ENCODE peak calls at places on chromosomes 13 and 19, in seven cellular contexts. I is fibroblast of lung, B is heart right ventricle, H is aorta, Q is HCT116, O is WERI-Rb-1, G is colonic mucosa. L is an unnamed sample.

GRCh38 chr19:7293795-7294570 is at the start of gene INSR:
- DNase-seq in I (peak; percentile 91), B (peak; percentile 90), H (peak; percentile 95), Q (peak; percentile 75), O (peak; percentile 89), G (peak; percentile 93), L (peak; percentile 89)

GRCh38 chr13:98405690-98406344 is 171.1 kb downstream of the STK24 start:
- DNase-seq in I (no peak), B (no peak), H (no peak), Q (no peak), O (no peak), G (no peak), L (no peak)

GRCh38 chr13:73065665-73066350 is 7.0 kb downstream of the KLF5 start:
- DNase-seq in I (no peak), B (no peak), H (no peak), Q (no peak), O (no peak), G (peak; percentile 66), L (no peak)

GRCh38 chr19:6378036-6378435 is 2.3 kb upstream of the PSPN start:
- DNase-seq in I (no peak), B (no peak), H (no peak), Q (no peak), O (no peak), G (no peak), L (no peak)

GRCh38 chr19:46408611-46409039 is 4.7 kb downstream of the CCDC8 start:
- DNase-seq in I (peak; percentile 85), B (peak; percentile 42), H (peak; percentile 90), Q (no peak), O (peak; percentile 54), G (peak; percentile 57), L (no peak)

GRCh38 chr19:8580710-8581281 is 3.6 kb upstream of the MYO1F start:
- DNase-seq in I (peak; percentile 73), B (peak; percentile 82), H (peak; percentile 93), Q (peak; percentile 56), O (peak; percentile 74), G (peak; percentile 85), L (peak; percentile 88)

GRCh38 chr13:64332048-64332447 is 2898.1 kb downstream of the PCDH9 start:
- DNase-seq in I (no peak), B (no peak), H (no peak), Q (no peak), O (no peak), G (no peak), L (peak; percentile 86)

GRCh38 chr19:7346488-7346971 is 2.2 kb upstream of the ARHGEF18 start:
- DNase-seq in I (no peak), B (no peak), H (no peak), Q (no peak), O (no peak), G (no peak), L (no peak)

GRCh38 chr13:92463134-92463533 is 763.5 kb upstream of the GPC6 start:
- DNase-seq in I (no peak), B (no peak), H (no peak), Q (no peak), O (peak; percentile 33), G (peak; percentile 18), L (no peak)

GRCh38 chr19:945401-946252 is 19.8 kb downstream of the ARID3A start:
- DNase-seq in I (no peak), B (no peak), H (no peak), Q (no peak), O (no peak), G (no peak), L (no peak)

GRCh38 chr13:40600145-40600751 is 66.2 kb downstream of the FOXO1 start:
- DNase-seq in I (no peak), B (no peak), H (no peak), Q (no peak), O (no peak), G (no peak), L (no peak)

GRCh38 chr13:44064376-44064775 is 184.7 kb downstream of the LACC1 start:
- DNase-seq in I (no peak), B (no peak), H (no peak), Q (no peak), O (no peak), G (no peak), L (no peak)

DNA sequence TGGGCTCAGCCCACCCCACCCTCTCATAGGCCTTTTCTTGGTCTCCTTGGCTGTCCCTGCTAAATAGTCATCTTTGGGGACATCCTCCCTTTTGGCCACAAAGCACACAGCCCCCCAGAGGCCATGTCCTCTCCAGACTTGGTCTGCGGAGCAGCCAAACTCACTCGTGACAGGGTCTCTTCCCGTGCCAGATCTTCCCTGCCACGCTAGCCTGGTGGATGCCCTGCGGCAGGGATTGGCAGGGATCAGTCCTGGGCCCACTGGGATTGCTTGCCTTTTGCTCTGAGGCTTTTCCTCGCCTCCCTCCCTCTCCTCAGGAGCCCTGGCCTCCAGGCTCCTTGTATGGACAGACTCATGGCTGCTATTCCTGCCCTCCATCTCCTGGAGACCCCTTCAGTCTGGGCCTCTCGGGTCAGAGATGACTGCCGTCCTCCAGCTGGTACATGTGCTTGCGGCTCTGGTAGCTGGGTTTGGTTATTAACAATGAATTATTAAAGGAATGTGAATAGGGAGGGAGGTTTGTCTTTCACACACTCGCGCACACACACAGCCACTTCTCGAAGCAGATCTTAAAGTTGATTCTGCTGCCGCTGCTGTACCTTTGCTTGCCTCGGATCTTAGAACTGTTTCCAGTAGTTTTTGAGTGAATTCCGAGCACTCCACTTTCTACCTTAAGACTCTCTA is 45.1 kb downstream of the NFIX start:
- DNase-seq in I (no peak), B (no peak), H (no peak), Q (no peak), O (no peak), G (no peak), L (no peak)
- H3K27ac ChIP-seq in I (peak overlapping the region; percentile 52), B (peak overlapping the region; percentile 53), H (peak overlapping the region; percentile 22), Q (no peak overlapping the region), O (no peak overlapping the region), G (no peak overlapping the region), L (no peak overlapping the region)

DNA sequence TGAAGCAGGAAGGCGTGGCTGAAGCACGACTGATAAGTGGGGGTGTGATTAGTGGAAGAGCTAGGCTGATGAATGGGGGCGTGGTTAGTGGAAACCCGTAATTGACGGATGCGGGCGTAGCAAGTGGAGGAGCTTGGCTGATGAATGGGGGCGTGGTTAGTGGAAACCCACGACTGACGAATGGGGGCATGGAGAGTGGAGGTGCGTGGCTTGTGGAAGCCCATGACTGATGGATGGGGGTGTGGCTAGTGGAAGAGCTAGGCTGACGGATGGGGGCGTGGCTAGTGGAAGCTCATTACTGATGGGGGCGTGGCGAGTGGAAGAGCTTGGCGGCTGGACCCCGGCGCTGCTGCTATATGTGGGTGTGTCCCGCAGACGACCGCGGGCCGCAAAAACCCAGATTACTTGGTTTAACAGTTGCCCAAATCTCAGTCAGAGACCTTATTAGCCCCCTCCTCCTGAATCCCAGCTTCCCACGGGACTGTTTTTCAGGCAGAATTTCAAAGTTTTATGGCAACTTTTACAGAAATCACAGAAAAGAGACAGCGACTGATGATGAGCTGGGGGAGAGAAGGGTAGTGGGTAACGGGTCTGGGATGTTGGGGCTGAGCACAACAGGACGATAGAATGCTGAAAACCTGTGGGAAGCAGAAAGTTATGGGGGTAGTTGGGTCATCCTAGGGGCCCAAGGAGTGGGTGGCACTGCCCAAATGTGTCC is 9.0 kb upstream of the MEIS3 start:
- DNase-seq in I (peak; percentile 86), B (peak; percentile 90), H (peak; percentile 90), Q (peak; percentile 100), O (peak; percentile 100), G (peak; percentile 84), L (peak; percentile 99)
- H3K27ac ChIP-seq in I (peak overlapping the region; percentile 38), B (no peak overlapping the region), H (no peak overlapping the region), Q (peak overlapping the region; percentile 59), O (peak overlapping the region; percentile 75), G (no peak overlapping the region), L (no peak overlapping the region)

DNA sequence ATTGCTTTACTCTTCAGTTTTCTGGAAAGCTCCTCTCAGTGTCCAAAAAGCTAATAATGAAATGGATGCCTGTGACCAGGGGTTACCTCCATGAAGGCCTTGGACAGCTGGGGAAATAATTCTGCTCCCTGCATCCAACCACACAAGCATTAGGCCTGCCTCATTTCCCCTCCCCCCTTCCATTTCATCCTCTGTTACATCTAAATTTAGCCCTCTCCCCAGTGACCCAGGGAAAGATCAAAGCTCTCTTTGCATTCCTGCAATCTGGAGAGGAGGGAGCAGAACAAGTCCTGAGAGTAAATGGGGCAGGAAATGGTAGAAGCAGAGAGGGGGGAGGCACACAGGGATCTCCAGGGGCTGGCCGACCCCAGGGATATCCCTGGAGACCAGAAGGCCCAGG is 452.7 kb downstream of the TSHZ3 start:
- DNase-seq in I (no peak), B (peak; percentile 73), H (no peak), Q (no peak), O (peak; percentile 42), G (no peak), L (peak; percentile 99)
- H3K27ac ChIP-seq in I (no peak overlapping the region), B (no peak overlapping the region), H (no peak overlapping the region), Q (no peak overlapping the region), O (peak overlapping the region; percentile 28), G (no peak overlapping the region), L (peak overlapping the region; percentile 82)

DNA sequence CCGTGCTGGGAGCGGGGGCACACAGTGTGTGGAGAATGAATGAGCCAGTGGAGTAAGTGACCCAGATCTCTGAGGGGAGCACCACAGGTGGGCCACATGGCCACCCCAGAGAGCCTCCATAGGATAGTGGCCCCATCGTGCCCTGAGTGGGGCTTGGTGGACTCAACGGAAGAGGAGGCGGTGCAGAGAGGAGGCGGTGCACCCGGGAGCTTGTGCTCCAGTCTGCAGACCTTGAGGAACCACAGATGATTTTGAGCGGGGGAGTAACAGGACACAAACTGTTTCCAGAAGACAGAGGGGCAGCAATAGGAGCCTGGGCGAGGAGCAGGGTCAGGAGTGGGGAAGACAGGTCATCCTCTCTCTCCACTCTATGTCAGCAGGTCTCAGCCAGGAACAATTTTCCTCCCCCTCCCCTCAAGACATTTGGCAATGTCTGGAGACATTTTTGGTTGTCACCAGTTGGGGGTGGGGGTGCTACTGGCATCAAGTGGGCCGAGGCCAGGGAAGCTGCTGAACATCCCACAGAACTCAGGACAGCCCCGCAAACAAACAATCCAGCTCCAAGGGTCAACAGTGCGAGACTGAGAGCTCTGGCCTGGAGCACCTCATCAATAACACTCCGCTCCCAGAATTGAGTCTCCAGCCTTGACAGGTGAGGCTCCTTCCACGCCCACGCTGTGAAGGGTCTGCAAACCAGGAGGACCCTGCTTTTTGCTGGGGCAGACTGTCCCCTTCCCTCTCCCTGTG is 182.2 kb downstream of the USP12 start:
- DNase-seq in I (no peak), B (no peak), H (no peak), Q (no peak), O (no peak), G (no peak), L (no peak)
- H3K27ac ChIP-seq in I (no peak overlapping the region), B (no peak overlapping the region), H (no peak overlapping the region), Q (no peak overlapping the region), O (no peak overlapping the region), G (no peak overlapping the region), L (no peak overlapping the region)